ENCODE peak calls at places on chromosome 20, in seven cellular contexts. One of them, this sample, is unnamed.

GRCh38 chr20:48725589-48725991 is 102.2 kb downstream of the PREX1 start:
- DNase-seq in sigmoid colon: peak
- DNase-seq in heart left ventricle: no peak
- DNase-seq in ascending aorta: no peak
- DNase-seq in cardiac fibroblast: peak
- DNase-seq in A549: peak
- DNase-seq in Peyer's patch: no peak
- DNase-seq in this sample: no peak

GRCh38 chr20:9203081-9203447 is 134.2 kb downstream of the PLCB4 start:
- DNase-seq in ascending aorta: no peak
- DNase-seq in cardiac fibroblast: no peak
- DNase-seq in Peyer's patch: no peak
- DNase-seq in sigmoid colon: no peak
- DNase-seq in A549: no peak
- DNase-seq in heart left ventricle: no peak
- DNase-seq in this sample: no peak

GRCh38 chr20:38270869-38271608 is 10.5 kb upstream of the KIAA1755 start:
- DNase-seq in ascending aorta: no peak
- DNase-seq in sigmoid colon: peak
- DNase-seq in cardiac fibroblast: peak
- DNase-seq in heart left ventricle: peak
- DNase-seq in A549: peak
- DNase-seq in Peyer's patch: no peak
- DNase-seq in this sample: peak

GRCh38 chr20:39042279-39043150 is 80.4 kb downstream of the DHX35 start:
- DNase-seq in cardiac fibroblast: peak
- DNase-seq in ascending aorta: no peak
- DNase-seq in sigmoid colon: no peak
- DNase-seq in heart left ventricle: no peak
- DNase-seq in A549: no peak
- DNase-seq in Peyer's patch: no peak
- DNase-seq in this sample: peak

GRCh38 chr20:64247312-64247627 is 8.3 kb upstream of the PCMTD2 start:
- DNase-seq in heart left ventricle: no peak
- DNase-seq in Peyer's patch: no peak
- DNase-seq in ascending aorta: no peak
- DNase-seq in cardiac fibroblast: no peak
- DNase-seq in sigmoid colon: no peak
- DNase-seq in A549: no peak
- DNase-seq in this sample: no peak

GRCh38 chr20:55667024-55667423 is 338.3 kb downstream of the CBLN4 start:
- DNase-seq in Peyer's patch: no peak
- DNase-seq in heart left ventricle: no peak
- DNase-seq in cardiac fibroblast: no peak
- DNase-seq in sigmoid colon: no peak
- DNase-seq in A549: no peak
- DNase-seq in ascending aorta: no peak
- DNase-seq in this sample: no peak

GRCh38 chr20:33653218-33653899 is 8.8 kb upstream of the C20orf144 start:
- DNase-seq in cardiac fibroblast: peak
- DNase-seq in Peyer's patch: peak
- DNase-seq in sigmoid colon: peak
- DNase-seq in A549: peak
- DNase-seq in heart left ventricle: peak
- DNase-seq in ascending aorta: no peak
- DNase-seq in this sample: peak

GRCh38 chr20:37226889-37227288 is 34.7 kb downstream of the GHRH start:
- DNase-seq in ascending aorta: no peak
- DNase-seq in sigmoid colon: peak
- DNase-seq in Peyer's patch: no peak
- DNase-seq in cardiac fibroblast: peak
- DNase-seq in heart left ventricle: peak
- DNase-seq in A549: no peak
- DNase-seq in this sample: peak

GRCh38 chr20:33843854-33844253 is 32.7 kb downstream of the CHMP4B start:
- DNase-seq in cardiac fibroblast: no peak
- DNase-seq in sigmoid colon: peak
- DNase-seq in ascending aorta: no peak
- DNase-seq in A549: no peak
- DNase-seq in heart left ventricle: no peak
- DNase-seq in Peyer's patch: no peak
- DNase-seq in this sample: no peak

GRCh38 chr20:22744341-22745193 is 160.2 kb upstream of the FOXA2 start:
- DNase-seq in ascending aorta: no peak
- DNase-seq in sigmoid colon: no peak
- DNase-seq in heart left ventricle: no peak
- DNase-seq in Peyer's patch: no peak
- DNase-seq in A549: no peak
- DNase-seq in cardiac fibroblast: peak
- DNase-seq in this sample: no peak

GRCh38 chr20:25341716-25342680 is 48.6 kb downstream of the ABHD12 start:
- DNase-seq in sigmoid colon: no peak
- DNase-seq in heart left ventricle: no peak
- DNase-seq in ascending aorta: no peak
- DNase-seq in Peyer's patch: no peak
- DNase-seq in A549: no peak
- DNase-seq in cardiac fibroblast: no peak
- DNase-seq in this sample: peak

GRCh38 chr20:6040958-6041807 is 12.7 kb downstream of the LRRN4 start:
- DNase-seq in ascending aorta: no peak
- DNase-seq in cardiac fibroblast: no peak
- DNase-seq in Peyer's patch: no peak
- DNase-seq in A549: no peak
- DNase-seq in heart left ventricle: no peak
- DNase-seq in sigmoid colon: no peak
- DNase-seq in this sample: no peak

GRCh38 chr20:45406260-45407066 is 1.6 kb upstream of the DBNDD2 start:
- DNase-seq in sigmoid colon: peak
- DNase-seq in heart left ventricle: peak
- DNase-seq in cardiac fibroblast: peak
- DNase-seq in ascending aorta: peak
- DNase-seq in A549: no peak
- DNase-seq in Peyer's patch: peak
- DNase-seq in this sample: peak

GRCh38 chr20:57155415-57155814 is 111.0 kb downstream of the BMP7 start:
- DNase-seq in sigmoid colon: no peak
- DNase-seq in ascending aorta: no peak
- DNase-seq in heart left ventricle: no peak
- DNase-seq in Peyer's patch: no peak
- DNase-seq in cardiac fibroblast: no peak
- DNase-seq in A549: no peak
- DNase-seq in this sample: no peak

GRCh38 chr20:20076297-20077065 is 24.1 kb downstream of the CFAP61 start:
- DNase-seq in sigmoid colon: no peak
- DNase-seq in Peyer's patch: no peak
- DNase-seq in cardiac fibroblast: peak
- DNase-seq in heart left ventricle: no peak
- DNase-seq in ascending aorta: no peak
- DNase-seq in A549: no peak
- DNase-seq in this sample: peak

GRCh38 chr20:53786445-53787267 is 193.0 kb upstream of the ZNF217 start:
- DNase-seq in sigmoid colon: no peak
- DNase-seq in A549: no peak
- DNase-seq in cardiac fibroblast: no peak
- DNase-seq in Peyer's patch: no peak
- DNase-seq in ascending aorta: no peak
- DNase-seq in heart left ventricle: no peak
- DNase-seq in this sample: no peak

GRCh38 chr20:58515240-58516212 is at the start of gene APCDD1L:
- DNase-seq in cardiac fibroblast: peak
- DNase-seq in sigmoid colon: peak
- DNase-seq in Peyer's patch: no peak
- DNase-seq in ascending aorta: no peak
- DNase-seq in heart left ventricle: no peak
- DNase-seq in A549: no peak
- DNase-seq in this sample: peak

GRCh38 chr20:58511861-58512260 is 3.3 kb downstream of the APCDD1L start:
- DNase-seq in Peyer's patch: no peak
- DNase-seq in A549: no peak
- DNase-seq in ascending aorta: no peak
- DNase-seq in sigmoid colon: no peak
- DNase-seq in heart left ventricle: no peak
- DNase-seq in cardiac fibroblast: peak
- DNase-seq in this sample: peak

GRCh38 chr20:58514321-58515239 is 619 bp downstream of the APCDD1L start:
- DNase-seq in Peyer's patch: no peak
- DNase-seq in heart left ventricle: no peak
- DNase-seq in ascending aorta: no peak
- DNase-seq in A549: no peak
- DNase-seq in sigmoid colon: peak
- DNase-seq in cardiac fibroblast: no peak
- DNase-seq in this sample: peak

GRCh38 chr20:58512808-58513552 is 2.2 kb downstream of the APCDD1L start:
- DNase-seq in heart left ventricle: no peak
- DNase-seq in cardiac fibroblast: no peak
- DNase-seq in sigmoid colon: peak
- DNase-seq in ascending aorta: peak
- DNase-seq in Peyer's patch: no peak
- DNase-seq in A549: no peak
- DNase-seq in this sample: no peak

GRCh38 chr20:58513580-58514285 is 1.5 kb downstream of the APCDD1L start:
- DNase-seq in sigmoid colon: no peak
- DNase-seq in cardiac fibroblast: no peak
- DNase-seq in ascending aorta: no peak
- DNase-seq in Peyer's patch: no peak
- DNase-seq in A549: no peak
- DNase-seq in heart left ventricle: no peak
- DNase-seq in this sample: no peak
- H3K4me3 ChIP-seq in sigmoid colon: no peak
- H3K4me3 ChIP-seq in cardiac fibroblast: no peak
- H3K4me3 ChIP-seq in ascending aorta: peak
- H3K4me3 ChIP-seq in Peyer's patch: no peak
- H3K4me3 ChIP-seq in A549: no peak
- H3K4me3 ChIP-seq in heart left ventricle: no peak
- H3K4me3 ChIP-seq in this sample: peak

GRCh38 chr20:44057698-44058675 is 129.0 kb downstream of the JPH2 start:
- DNase-seq in heart left ventricle: no peak
- DNase-seq in ascending aorta: no peak
- DNase-seq in sigmoid colon: peak
- DNase-seq in Peyer's patch: no peak
- DNase-seq in cardiac fibroblast: peak
- DNase-seq in A549: no peak
- DNase-seq in this sample: peak

GRCh38 chr20:44054118-44054517 is 132.9 kb downstream of the JPH2 start:
- DNase-seq in cardiac fibroblast: no peak
- DNase-seq in ascending aorta: no peak
- DNase-seq in Peyer's patch: peak
- DNase-seq in A549: no peak
- DNase-seq in heart left ventricle: no peak
- DNase-seq in sigmoid colon: peak
- DNase-seq in this sample: no peak

GRCh38 chr20:44053046-44053445 is 133.9 kb downstream of the JPH2 start:
- DNase-seq in heart left ventricle: no peak
- DNase-seq in A549: no peak
- DNase-seq in ascending aorta: no peak
- DNase-seq in sigmoid colon: no peak
- DNase-seq in Peyer's patch: no peak
- DNase-seq in cardiac fibroblast: no peak
- DNase-seq in this sample: no peak

GRCh38 chr20:44054849-44055248 is 132.1 kb downstream of the JPH2 start:
- DNase-seq in cardiac fibroblast: no peak
- DNase-seq in Peyer's patch: no peak
- DNase-seq in heart left ventricle: no peak
- DNase-seq in ascending aorta: no peak
- DNase-seq in sigmoid colon: peak
- DNase-seq in A549: no peak
- DNase-seq in this sample: no peak

GRCh38 chr20:44056010-44056698 is 130.8 kb downstream of the JPH2 start:
- DNase-seq in Peyer's patch: peak
- DNase-seq in A549: peak
- DNase-seq in cardiac fibroblast: peak
- DNase-seq in sigmoid colon: peak
- DNase-seq in ascending aorta: no peak
- DNase-seq in heart left ventricle: no peak
- DNase-seq in this sample: no peak
- TF ChIP-seq CTCF in Peyer's patch: no peak
- TF ChIP-seq CTCF in A549: peak
- TF ChIP-seq CTCF in cardiac fibroblast: peak
- TF ChIP-seq CTCF in sigmoid colon: no peak
- TF ChIP-seq CTCF in ascending aorta: no peak
- TF ChIP-seq CTCF in heart left ventricle: peak
- TF ChIP-seq CTCF in this sample: no peak

DNA sequence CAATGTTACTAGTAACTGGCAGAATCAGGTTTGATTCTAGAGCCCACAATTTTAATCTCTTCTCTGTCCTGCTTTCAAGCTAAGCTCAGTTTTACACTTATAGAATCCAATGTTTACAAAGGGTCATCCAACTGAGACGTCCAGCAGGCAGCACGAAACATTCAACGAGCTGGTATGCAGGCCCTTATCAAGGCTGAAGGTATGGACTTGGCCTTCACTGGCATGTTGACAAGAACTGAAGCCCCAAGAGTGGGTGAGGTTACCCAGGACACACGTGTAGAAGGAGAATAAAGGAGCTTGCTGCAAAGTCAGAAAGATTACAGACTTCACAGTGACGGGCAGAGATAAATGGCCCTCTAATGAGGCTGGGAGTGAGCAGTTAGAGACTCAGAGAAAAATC is 187.4 kb downstream of the KIF16B start:
- DNase-seq in cardiac fibroblast: no peak
- DNase-seq in heart left ventricle: no peak
- DNase-seq in sigmoid colon: no peak
- DNase-seq in Peyer's patch: no peak
- DNase-seq in A549: no peak
- DNase-seq in ascending aorta: no peak
- DNase-seq in this sample: no peak
- H3K4me3 ChIP-seq in cardiac fibroblast: no peak
- H3K4me3 ChIP-seq in heart left ventricle: no peak
- H3K4me3 ChIP-seq in sigmoid colon: no peak
- H3K4me3 ChIP-seq in Peyer's patch: no peak
- H3K4me3 ChIP-seq in A549: no peak
- H3K4me3 ChIP-seq in ascending aorta: no peak
- H3K4me3 ChIP-seq in this sample: no peak

GRCh38 chr20:52789716-52790115 is 182.4 kb upstream of the TSHZ2 start:
- DNase-seq in A549: no peak
- DNase-seq in heart left ventricle: no peak
- DNase-seq in cardiac fibroblast: no peak
- DNase-seq in Peyer's patch: no peak
- DNase-seq in sigmoid colon: no peak
- DNase-seq in ascending aorta: no peak
- DNase-seq in this sample: no peak

GRCh38 chr20:52779125-52779524 is 193.0 kb upstream of the TSHZ2 start:
- DNase-seq in heart left ventricle: no peak
- DNase-seq in Peyer's patch: no peak
- DNase-seq in ascending aorta: no peak
- DNase-seq in cardiac fibroblast: no peak
- DNase-seq in A549: no peak
- DNase-seq in sigmoid colon: no peak
- DNase-seq in this sample: no peak

GRCh38 chr20:52785678-52786077 is 186.5 kb upstream of the TSHZ2 start:
- DNase-seq in ascending aorta: no peak
- DNase-seq in Peyer's patch: no peak
- DNase-seq in sigmoid colon: no peak
- DNase-seq in heart left ventricle: no peak
- DNase-seq in cardiac fibroblast: peak
- DNase-seq in A549: no peak
- DNase-seq in this sample: peak

DNA sequence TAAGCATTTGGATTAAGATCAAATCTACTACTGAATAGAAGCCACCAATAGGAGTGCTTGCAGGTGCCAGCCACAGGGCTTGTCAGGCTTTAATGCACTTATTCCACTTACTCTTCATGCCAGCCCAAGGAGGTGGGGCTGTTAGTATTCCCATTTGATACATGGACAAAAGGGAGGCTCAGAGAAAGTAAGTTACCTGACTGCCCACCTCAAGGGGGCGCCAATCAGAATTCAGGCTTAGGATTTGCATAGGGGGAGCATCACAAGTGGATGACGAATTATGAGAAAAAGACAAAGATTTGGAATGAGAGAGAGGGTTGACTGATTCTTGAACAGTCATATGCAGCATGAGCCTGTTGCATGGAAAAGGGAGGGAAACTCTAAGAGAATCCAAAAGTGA is 188.4 kb upstream of the TSHZ2 start:
- DNase-seq in A549: no peak
- DNase-seq in ascending aorta: no peak
- DNase-seq in Peyer's patch: no peak
- DNase-seq in cardiac fibroblast: peak
- DNase-seq in heart left ventricle: no peak
- DNase-seq in sigmoid colon: no peak
- DNase-seq in this sample: no peak
- TF ChIP-seq CTCF in A549: no peak
- TF ChIP-seq CTCF in ascending aorta: no peak
- TF ChIP-seq CTCF in Peyer's patch: no peak
- TF ChIP-seq CTCF in cardiac fibroblast: no peak
- TF ChIP-seq CTCF in heart left ventricle: no peak
- TF ChIP-seq CTCF in sigmoid colon: no peak
- TF ChIP-seq CTCF in this sample: no peak